ENCODE peak calls at places on chromosomes 6 and 20, in five cellular contexts. H is neural progenitor cell, L is fibroblast of lung, R is GM23248, C is astrocyte. A is an unnamed sample. For H3K27me3, the result is how much of the 10 kb centered on the place peaks cover.

GRCh38 chr20:45445805-45446562 is 23.6 kb upstream of the WFDC2 start:
- DNase-seq in H (peak), C (no peak), L (no peak), R (peak), A (peak)

GRCh38 chr6:138765896-138766487 is 7.6 kb upstream of the CCDC28A start:
- DNase-seq in R (peak), C (no peak), L (peak), H (peak), A (peak)

GRCh38 chr6:42281016-42281533 is 63.4 kb upstream of the MRPS10 start:
- DNase-seq in C (no peak), H (no peak), L (no peak), R (no peak), A (no peak)

GRCh38 chr6:31441368-31442267 is 38.2 kb downstream of the MICA start:
- DNase-seq in C (peak), H (peak), L (peak), R (peak), A (peak)

GRCh38 chr20:49323622-49324238 is 45.9 kb upstream of the ZNFX1 start:
- DNase-seq in L (peak), H (no peak), C (peak), R (peak), A (peak)

GRCh38 chr6:36968266-36968977 is 13.9 kb downstream of the PI16 start:
- DNase-seq in L (peak), H (no peak), C (no peak), R (peak), A (no peak)

GRCh38 chr6:87555506-87555905 is 34.3 kb downstream of the RARS2 start:
- DNase-seq in H (no peak), L (no peak), R (no peak), C (no peak), A (no peak)

GRCh38 chr20:53794529-53795115 is 201.0 kb upstream of the ZNF217 start:
- DNase-seq in R (peak), H (no peak), C (peak), L (no peak), A (no peak)

GRCh38 chr6:17431581-17431980 is 38.2 kb downstream of the CAP2 start:
- DNase-seq in L (peak), H (no peak), R (peak), C (peak), A (peak)

GRCh38 chr6:98653171-98653570 is 181.2 kb upstream of the POU3F2 start:
- DNase-seq in H (no peak), L (no peak), R (no peak), C (peak), A (peak)

GRCh38 chr6:111210074-111210729 is 122.9 kb downstream of the SLC16A10 start:
- DNase-seq in C (peak), R (peak), H (peak), L (peak), A (peak)

GRCh38 chr20:40463171-40463570 is 225.9 kb downstream of the MAFB start:
- DNase-seq in R (no peak), H (no peak), L (no peak), C (no peak), A (no peak)

GRCh38 chr6:98323605-98324004 is 510.8 kb upstream of the POU3F2 start:
- DNase-seq in R (no peak), C (no peak), L (no peak), H (no peak), A (no peak)

GRCh38 chr20:57714409-57715267 is 4.8 kb upstream of the PMEPA1 start:
- DNase-seq in C (peak), L (peak), H (no peak), R (peak), A (no peak)

GRCh38 chr6:120764312-120764711 is 570.0 kb downstream of the TBC1D32 start:
- DNase-seq in R (no peak), C (no peak), L (no peak), H (peak), A (no peak)

GRCh38 chr20:31915491-31916280 is 36.2 kb downstream of the PDRG1 start:
- DNase-seq in H (no peak), R (no peak), L (no peak), C (no peak), A (no peak)

GRCh38 chr20:47527004-47527800 is 25.5 kb downstream of the NCOA3 start:
- DNase-seq in L (no peak), C (no peak), H (no peak), R (no peak), A (no peak)

GRCh38 chr6:159008656-159009288 is 8.8 kb upstream of the RSPH3 start:
- DNase-seq in C (peak), L (peak), R (peak), H (peak), A (peak)

GRCh38 chr6:3759656-3760245 is 8.2 kb upstream of the PXDC1 start:
- DNase-seq in C (peak), H (no peak), L (peak), R (peak), A (no peak)

GRCh38 chr6:53543341-53544010 is 1.4 kb downstream of the GCLC start:
- DNase-seq in H (no peak), R (peak), L (peak), C (peak), A (no peak)

GRCh38 chr20:63502671-63503172 is 3.8 kb upstream of the EEF1A2 start:
- DNase-seq in C (no peak), H (no peak), L (no peak), R (no peak), A (no peak)

GRCh38 chr6:149963212-149963461 is 606 bp upstream of the ULBP1 start:
- DNase-seq in R (peak), C (peak), H (no peak), L (peak), A (peak)

GRCh38 chr6:108260126-108260808 is 573 bp downstream of the SNX3 start:
- DNase-seq in R (peak), C (peak), L (peak), H (peak), A (peak)

GRCh38 chr6:118186676-118187567 is 279.9 kb downstream of the SLC35F1 start:
- DNase-seq in R (peak), L (no peak), C (peak), H (no peak), A (peak)

GRCh38 chr6:21665101-21665435 is 71.5 kb downstream of the SOX4 start:
- DNase-seq in L (no peak), C (no peak), H (no peak), R (peak), A (peak)

GRCh38 chr6:48200874-48201273 is 89.9 kb upstream of the PTCHD4 start:
- DNase-seq in R (no peak), C (peak), H (no peak), L (no peak), A (no peak)

GRCh38 chr6:45445364-45445748 is 67.6 kb upstream of the SUPT3H start:
- DNase-seq in L (no peak), R (no peak), H (no peak), C (no peak), A (no peak)

GRCh38 chr6:64520050-64520449 is 884.4 kb downstream of the PHF3 start:
- DNase-seq in C (peak), L (peak), H (no peak), R (peak), A (peak)

GRCh38 chr20:50083034-50083433 is 29.9 kb downstream of the UBE2V1 start:
- DNase-seq in R (no peak), L (no peak), C (no peak), H (no peak), A (no peak)

GRCh38 chr6:164345340-164345739 is 930.8 kb downstream of the QKI start:
- DNase-seq in R (no peak), L (no peak), C (no peak), H (no peak), A (no peak)

GRCh38 chr20:24996449-24997195 is 4.1 kb upstream of the APMAP start:
- DNase-seq in H (no peak), R (no peak), C (no peak), L (no peak), A (no peak)

GRCh38 chr20:24999568-24999967 is 7.0 kb upstream of the APMAP start:
- DNase-seq in H (no peak), C (no peak), R (no peak), L (no peak), A (no peak)

GRCh38 chr20:24998121-24998520 is 5.6 kb upstream of the APMAP start:
- DNase-seq in C (no peak), H (no peak), L (no peak), R (no peak), A (no peak)

GRCh38 chr20:25000268-25000801 is 7.8 kb upstream of the APMAP start:
- DNase-seq in R (peak), L (peak), C (peak), H (no peak), A (no peak)

DNA sequence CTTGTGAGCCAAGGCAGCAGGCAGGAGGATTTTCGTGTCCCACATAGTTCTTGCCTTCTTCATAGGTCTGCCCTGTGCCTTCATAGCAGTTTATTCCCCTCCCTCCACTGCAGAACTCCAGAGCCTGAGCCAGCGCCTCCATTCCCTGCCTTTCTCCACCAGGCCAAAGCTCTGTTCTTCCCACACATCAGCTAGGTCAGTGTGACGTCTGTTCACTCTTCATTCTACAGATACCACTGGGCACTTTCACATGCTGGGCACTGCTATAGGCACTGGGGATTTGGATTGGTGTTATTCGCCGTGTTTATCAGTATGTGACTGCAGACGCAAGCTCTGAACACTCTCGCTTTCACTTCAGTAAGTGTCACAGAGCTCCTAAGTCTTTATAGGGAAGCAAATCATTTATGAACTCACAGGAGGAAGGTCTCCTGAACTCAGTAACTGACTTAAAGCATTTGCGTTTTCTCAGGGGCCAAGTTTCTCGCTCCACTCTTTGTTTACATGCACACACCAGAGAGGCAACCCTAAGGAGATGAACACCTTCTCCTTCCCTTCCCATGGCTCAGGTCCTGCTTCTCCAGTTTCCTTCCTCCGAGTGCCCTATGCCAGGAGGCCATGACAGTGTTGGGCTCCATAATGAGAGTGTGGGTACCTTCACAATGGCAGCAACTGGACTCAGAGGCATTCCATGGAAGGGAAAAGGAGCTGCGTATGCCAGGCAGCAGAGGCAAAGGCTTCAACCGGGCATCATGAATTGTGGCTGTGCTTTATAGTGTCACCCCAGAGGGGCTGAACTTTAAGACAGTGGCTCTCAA is 6.3 kb upstream of the APMAP start:
- DNase-seq in C (no peak), L (no peak), H (no peak), R (peak), A (no peak)
- H3K27me3 ChIP-seq in C (under half), L (under half), H (half or more), R (under half), A (under half)

DNA sequence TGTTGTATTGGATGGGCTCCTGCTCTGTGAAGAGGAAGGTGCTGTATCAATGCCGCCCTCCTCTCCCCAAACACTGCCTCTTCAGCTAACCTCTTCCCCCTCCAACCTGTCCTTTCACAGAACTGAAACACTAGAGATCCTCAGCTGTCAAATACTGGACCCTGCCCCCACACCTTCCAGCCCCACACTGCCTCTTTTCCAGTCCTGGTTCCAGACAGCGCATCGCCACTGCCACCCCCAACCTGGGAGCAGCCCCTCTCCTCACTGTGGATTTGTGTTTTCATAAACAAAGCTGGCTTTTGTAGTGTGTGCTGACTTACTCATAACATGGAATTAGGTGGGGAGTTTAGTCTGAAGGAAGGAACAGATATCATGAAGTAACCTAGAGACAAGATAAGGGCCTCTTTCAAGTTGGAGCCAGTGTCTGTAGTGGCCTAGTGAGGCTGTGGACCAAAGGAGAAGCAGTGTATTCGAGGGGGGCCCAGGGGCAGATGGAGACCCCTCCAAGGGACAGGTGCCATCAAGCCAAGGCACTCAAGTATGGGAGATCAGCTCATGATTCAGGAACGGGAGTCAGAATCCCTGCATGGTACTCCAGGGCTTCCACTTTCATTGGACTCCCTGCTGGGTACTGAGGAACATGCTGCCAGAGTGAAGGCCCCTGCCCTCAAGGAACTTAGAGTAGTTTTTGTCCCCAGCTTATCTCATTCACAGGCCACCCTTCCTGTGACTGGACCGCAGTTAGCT is 2.1 kb downstream of the SCUBE3 start:
- DNase-seq in R (peak), C (no peak), H (no peak), L (no peak), A (no peak)
- TF ChIP-seq EZH2 in R (no peak), C (no peak), H (no peak), L (no peak), A (no peak)

DNA sequence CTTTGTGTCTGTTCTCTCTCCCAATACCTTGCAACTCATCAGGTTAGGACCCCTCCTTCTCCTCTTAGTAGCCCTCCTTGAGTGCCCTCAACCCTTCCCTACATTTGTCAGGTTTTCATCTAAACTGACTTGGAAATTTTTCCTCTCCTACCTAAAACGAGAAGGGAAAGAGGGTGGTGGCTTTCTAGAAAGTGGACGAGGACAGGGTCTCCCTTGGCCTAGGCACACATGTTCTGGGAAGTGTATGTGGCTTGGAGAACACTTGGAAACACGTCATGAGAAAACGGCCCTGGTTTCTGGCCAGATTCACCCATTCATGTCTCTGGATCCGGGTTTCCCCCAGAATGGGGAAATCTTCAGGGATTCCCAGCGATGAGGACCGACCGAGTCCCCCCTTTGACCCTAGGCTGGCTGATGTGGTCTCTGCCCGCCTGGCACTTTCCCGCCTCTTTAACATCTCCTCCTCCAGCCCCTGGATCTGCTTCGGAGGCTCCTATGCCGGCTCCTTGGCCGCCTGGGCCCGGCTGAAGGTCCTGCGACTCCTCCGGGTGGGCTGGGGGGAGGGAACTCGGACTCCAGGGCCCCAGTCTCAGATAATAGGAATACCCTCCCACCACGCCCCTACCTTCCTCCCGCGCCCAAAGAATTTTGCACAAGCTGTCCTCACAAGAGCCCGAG is 2.9 kb downstream of the PRSS16 start:
- DNase-seq in C (no peak), H (no peak), L (no peak), R (no peak), A (no peak)
- H3K27me3 ChIP-seq in C (under half), H (half or more), L (under half), R (half or more), A (under half)

DNA sequence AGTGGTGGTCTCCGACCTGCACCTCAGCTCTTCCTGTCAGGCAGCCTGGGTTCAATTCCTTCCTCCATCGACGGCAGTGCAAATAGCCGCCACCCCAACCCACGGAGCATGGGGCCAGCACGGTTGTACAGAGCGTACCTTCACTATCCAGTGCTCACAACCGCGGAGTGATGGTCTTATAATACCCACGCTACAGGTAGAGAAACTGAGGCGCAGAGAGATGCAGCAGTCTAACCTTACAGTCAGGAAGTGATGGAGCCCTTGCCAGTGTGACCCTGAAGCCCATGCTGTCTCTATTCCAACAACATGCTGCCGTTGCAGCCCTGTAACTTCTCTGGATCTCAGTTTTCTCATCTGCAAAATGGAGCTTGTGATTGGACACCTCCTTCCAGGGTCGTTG is 11.0 kb downstream of the SCRT2 start:
- DNase-seq in H (no peak), L (no peak), R (no peak), C (no peak), A (no peak)
- TF ChIP-seq EZH2 in H (no peak), L (peak), R (peak), C (no peak), A (peak)

GRCh38 chr20:51565298-51565697 is 22.8 kb upstream of the NFATC2 start:
- DNase-seq in L (no peak), H (no peak), C (no peak), R (no peak), A (no peak)

GRCh38 chr20:51562027-51562333 is 19.5 kb upstream of the NFATC2 start:
- DNase-seq in C (peak), L (peak), R (peak), H (no peak), A (peak)

GRCh38 chr20:51563141-51563596 is 20.6 kb upstream of the NFATC2 start:
- DNase-seq in R (peak), H (no peak), L (no peak), C (no peak), A (no peak)

GRCh38 chr20:51562334-51563140 is 20.0 kb upstream of the NFATC2 start:
- DNase-seq in L (peak), H (peak), C (peak), R (peak), A (peak)

GRCh38 chr20:51563597-51564332 is 21.2 kb upstream of the NFATC2 start:
- DNase-seq in C (peak), H (peak), R (peak), L (peak), A (peak)
- H3K27me3 ChIP-seq in C (under half), H (half or more), R (under half), L (under half), A (under half)

DNA sequence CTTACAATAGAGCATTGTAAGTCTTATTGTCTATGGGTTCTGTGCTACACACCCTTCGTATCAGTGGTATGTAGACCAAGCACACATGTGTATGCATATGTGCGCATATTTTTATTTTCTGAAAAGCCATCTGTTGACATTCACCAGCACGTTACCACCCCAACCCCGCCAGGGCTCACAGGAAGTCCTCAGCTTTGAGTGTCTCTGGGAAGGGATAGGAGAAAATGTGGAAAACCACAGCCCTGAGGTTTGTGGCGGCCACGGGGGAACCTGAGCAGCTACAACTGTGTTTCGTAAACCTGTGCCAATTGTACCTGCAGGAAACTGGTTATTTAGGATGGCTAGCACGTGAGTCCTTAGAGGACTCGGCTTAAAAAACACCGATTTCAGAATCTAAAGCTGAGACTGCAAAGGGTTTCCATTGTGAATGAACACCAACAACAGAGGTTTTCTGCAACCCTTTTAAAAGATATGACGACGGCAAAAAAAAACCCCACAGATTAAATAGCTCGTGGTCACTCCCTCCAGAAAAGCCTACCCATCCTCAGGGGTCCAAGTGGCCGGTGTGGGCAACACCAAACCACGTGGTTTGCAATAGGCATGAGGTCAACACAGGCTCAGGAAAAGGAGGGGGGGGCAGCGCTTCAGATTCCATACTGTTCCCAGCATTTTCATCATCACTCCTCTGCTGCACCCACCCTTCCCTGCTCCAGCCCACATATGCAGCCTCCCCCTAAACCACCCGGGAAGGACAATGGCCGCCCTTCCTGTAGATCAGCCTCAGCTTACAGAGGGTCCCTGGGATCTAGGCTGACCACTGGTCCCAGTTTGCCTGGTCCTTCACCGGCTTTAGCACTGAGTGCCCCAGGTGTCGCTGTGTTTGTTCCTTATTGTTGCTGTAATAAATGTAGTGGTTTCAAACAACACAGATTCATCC is 123.0 kb upstream of the PHACTR3 start:
- DNase-seq in C (no peak), H (no peak), L (no peak), R (no peak), A (no peak)
- TF ChIP-seq EZH2 in C (no peak), H (no peak), L (no peak), R (no peak), A (no peak)

DNA sequence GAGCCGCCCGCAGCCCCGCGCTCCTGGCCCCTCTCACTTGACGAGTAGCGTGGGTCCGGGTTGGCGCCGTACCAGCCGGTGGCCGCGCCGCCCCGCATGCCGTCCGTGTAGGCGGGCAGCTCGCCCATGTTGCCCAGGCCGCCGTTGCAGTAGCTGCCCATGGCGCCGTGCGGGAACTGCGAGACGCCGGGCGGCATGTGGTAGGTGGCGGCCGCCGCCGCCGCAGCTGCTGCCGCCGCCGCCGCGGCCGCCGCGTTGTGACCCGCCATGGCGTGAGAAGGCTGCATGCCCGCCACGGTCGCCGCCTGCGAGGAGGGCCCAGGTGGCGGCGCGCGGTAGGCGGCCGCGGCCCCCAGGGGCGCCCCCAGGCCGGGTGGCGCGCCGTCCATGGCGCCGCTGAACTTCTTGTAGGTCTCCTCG is 395 bp downstream of the NKX2-4 start:
- DNase-seq in R (peak), H (peak), C (no peak), L (no peak), A (peak)
- H3K27me3 ChIP-seq in R (half or more), H (half or more), C (half or more), L (half or more), A (half or more)

A was measured in A673.